ENCODE peak calls at places on chromosome 5, in four cellular contexts. One of them, this sample, is unnamed.

GRCh38 chr5:69517763-69518212 is 25.2 kb downstream of the OCLN start:
- DNase-seq in fibroblast of the aortic adventitia: peak; percentile 54
- DNase-seq in cardiac muscle cell: peak; percentile 38
- DNase-seq in activated naive CD8-positive, alpha-beta T cell treated with anti-CD3 and anti-CD28 coated beads, Interleukin-2, amount 10 ng/mL, durations not matched to agents 7 days and 5 days: no peak
- DNase-seq in this sample: no peak

GRCh38 chr5:15704397-15704947 is 204.5 kb downstream of the FBXL7 start:
- DNase-seq in fibroblast of the aortic adventitia: peak; percentile 65
- DNase-seq in cardiac muscle cell: no peak
- DNase-seq in activated naive CD8-positive, alpha-beta T cell treated with anti-CD3 and anti-CD28 coated beads, Interleukin-2, amount 10 ng/mL, durations not matched to agents 7 days and 5 days: no peak
- DNase-seq in this sample: no peak

GRCh38 chr5:150644496-150644895 is 4.0 kb downstream of the SYNPO start:
- DNase-seq in cardiac muscle cell: no peak
- DNase-seq in fibroblast of the aortic adventitia: no peak
- DNase-seq in activated naive CD8-positive, alpha-beta T cell treated with anti-CD3 and anti-CD28 coated beads, Interleukin-2, amount 10 ng/mL, durations not matched to agents 7 days and 5 days: no peak
- DNase-seq in this sample: no peak

GRCh38 chr5:157915638-157916037 is 56.7 kb upstream of the CLINT1 start:
- DNase-seq in activated naive CD8-positive, alpha-beta T cell treated with anti-CD3 and anti-CD28 coated beads, Interleukin-2, amount 10 ng/mL, durations not matched to agents 7 days and 5 days: no peak
- DNase-seq in cardiac muscle cell: peak; percentile 90
- DNase-seq in fibroblast of the aortic adventitia: peak; percentile 59
- DNase-seq in this sample: no peak

GRCh38 chr5:1657161-1657741 is 133.5 kb upstream of the LPCAT1 start:
- DNase-seq in fibroblast of the aortic adventitia: no peak
- DNase-seq in cardiac muscle cell: no peak
- DNase-seq in activated naive CD8-positive, alpha-beta T cell treated with anti-CD3 and anti-CD28 coated beads, Interleukin-2, amount 10 ng/mL, durations not matched to agents 7 days and 5 days: no peak
- DNase-seq in this sample: no peak

GRCh38 chr5:149056611-149057165 is 6.2 kb downstream of the SH3TC2 start:
- DNase-seq in activated naive CD8-positive, alpha-beta T cell treated with anti-CD3 and anti-CD28 coated beads, Interleukin-2, amount 10 ng/mL, durations not matched to agents 7 days and 5 days: no peak
- DNase-seq in fibroblast of the aortic adventitia: no peak
- DNase-seq in cardiac muscle cell: no peak
- DNase-seq in this sample: no peak

GRCh38 chr5:107519900-107520354 is 150.8 kb downstream of the EFNA5 start:
- DNase-seq in fibroblast of the aortic adventitia: peak; percentile 25
- DNase-seq in activated naive CD8-positive, alpha-beta T cell treated with anti-CD3 and anti-CD28 coated beads, Interleukin-2, amount 10 ng/mL, durations not matched to agents 7 days and 5 days: no peak
- DNase-seq in cardiac muscle cell: no peak
- DNase-seq in this sample: no peak

GRCh38 chr5:81853005-81853357 is 102.1 kb upstream of the SSBP2 start:
- DNase-seq in activated naive CD8-positive, alpha-beta T cell treated with anti-CD3 and anti-CD28 coated beads, Interleukin-2, amount 10 ng/mL, durations not matched to agents 7 days and 5 days: no peak
- DNase-seq in cardiac muscle cell: no peak
- DNase-seq in fibroblast of the aortic adventitia: no peak
- DNase-seq in this sample: no peak

GRCh38 chr5:54387659-54388232 is 67.8 kb upstream of the HSPB3 start:
- DNase-seq in cardiac muscle cell: peak; percentile 62
- DNase-seq in fibroblast of the aortic adventitia: peak; percentile 88
- DNase-seq in activated naive CD8-positive, alpha-beta T cell treated with anti-CD3 and anti-CD28 coated beads, Interleukin-2, amount 10 ng/mL, durations not matched to agents 7 days and 5 days: no peak
- DNase-seq in this sample: no peak

GRCh38 chr5:68172314-68172713 is 43.2 kb upstream of the PIK3R1 start:
- DNase-seq in activated naive CD8-positive, alpha-beta T cell treated with anti-CD3 and anti-CD28 coated beads, Interleukin-2, amount 10 ng/mL, durations not matched to agents 7 days and 5 days: no peak
- DNase-seq in cardiac muscle cell: no peak
- DNase-seq in fibroblast of the aortic adventitia: no peak
- DNase-seq in this sample: no peak

GRCh38 chr5:149959406-149960236 is 937 bp upstream of the SLC26A2 start:
- DNase-seq in fibroblast of the aortic adventitia: peak; percentile 74
- DNase-seq in activated naive CD8-positive, alpha-beta T cell treated with anti-CD3 and anti-CD28 coated beads, Interleukin-2, amount 10 ng/mL, durations not matched to agents 7 days and 5 days: peak; percentile 32
- DNase-seq in cardiac muscle cell: peak; percentile 75
- DNase-seq in this sample: peak; percentile 25

GRCh38 chr5:58263291-58263690 is 196.6 kb downstream of the PLK2 start:
- DNase-seq in activated naive CD8-positive, alpha-beta T cell treated with anti-CD3 and anti-CD28 coated beads, Interleukin-2, amount 10 ng/mL, durations not matched to agents 7 days and 5 days: no peak
- DNase-seq in cardiac muscle cell: no peak
- DNase-seq in fibroblast of the aortic adventitia: no peak
- DNase-seq in this sample: no peak

GRCh38 chr5:116176124-116176523 is 91.3 kb downstream of the COMMD10 start:
- DNase-seq in fibroblast of the aortic adventitia: peak; percentile 0
- DNase-seq in activated naive CD8-positive, alpha-beta T cell treated with anti-CD3 and anti-CD28 coated beads, Interleukin-2, amount 10 ng/mL, durations not matched to agents 7 days and 5 days: no peak
- DNase-seq in cardiac muscle cell: no peak
- DNase-seq in this sample: no peak

GRCh38 chr5:67870662-67871061 is 344.9 kb upstream of the PIK3R1 start:
- DNase-seq in activated naive CD8-positive, alpha-beta T cell treated with anti-CD3 and anti-CD28 coated beads, Interleukin-2, amount 10 ng/mL, durations not matched to agents 7 days and 5 days: no peak
- DNase-seq in fibroblast of the aortic adventitia: no peak
- DNase-seq in cardiac muscle cell: peak; percentile 11
- DNase-seq in this sample: no peak

GRCh38 chr5:69293882-69294281 is 38.7 kb downstream of the CCDC125 start:
- DNase-seq in cardiac muscle cell: no peak
- DNase-seq in fibroblast of the aortic adventitia: no peak
- DNase-seq in activated naive CD8-positive, alpha-beta T cell treated with anti-CD3 and anti-CD28 coated beads, Interleukin-2, amount 10 ng/mL, durations not matched to agents 7 days and 5 days: no peak
- DNase-seq in this sample: no peak

GRCh38 chr5:107381189-107381856 is 289.4 kb downstream of the EFNA5 start:
- DNase-seq in fibroblast of the aortic adventitia: peak; percentile 26
- DNase-seq in cardiac muscle cell: peak; percentile 82
- DNase-seq in activated naive CD8-positive, alpha-beta T cell treated with anti-CD3 and anti-CD28 coated beads, Interleukin-2, amount 10 ng/mL, durations not matched to agents 7 days and 5 days: no peak
- DNase-seq in this sample: no peak

This sample was measured in endothelial cell.